ENCODE peak calls at places on chromosomes 4 and X, in six cellular contexts. K is mesenchymal stem cell, O is trophoblast cell, H is IMR-90, F is neuronal stem cell, X is H1. A is an unnamed sample.
A peak's percentile ranks its signal among the peaks of the same experiment; 100 is the strongest.

GRCh38 chrX:151796576-151796975 is 62.0 kb downstream of the CNGA2 start:
- DNase-seq in K (no peak), O (no peak), H (no peak), F (no peak), X (no peak), A (no peak)

GRCh38 chr4:151990201-151990600 is 229.4 kb upstream of the GATB start:
- DNase-seq in K (no peak), O (peak; percentile 90), H (peak; percentile 41), F (no peak), X (no peak), A (no peak)

GRCh38 chrX:136909706-136910564 is 29.4 kb upstream of the RBMX start:
- DNase-seq in K (peak; percentile 96), O (peak; percentile 75), H (peak; percentile 91), F (peak; percentile 83), X (peak; percentile 65), A (peak; percentile 91)

GRCh38 chr4:126541820-126542219 is 1090.9 kb upstream of the INTU start:
- DNase-seq in K (no peak), O (no peak), H (no peak), F (no peak), X (no peak), A (no peak)

GRCh38 chr4:141463678-141464077 is 172.7 kb upstream of the IL15 start:
- DNase-seq in K (no peak), O (no peak), H (peak; percentile 31), F (no peak), X (no peak), A (no peak)

GRCh38 chr4:184896868-184897715 is 71.3 kb upstream of the ACSL1 start:
- DNase-seq in K (no peak), O (peak; percentile 69), H (no peak), F (no peak), X (no peak), A (no peak)

GRCh38 chr4:68906238-68907137 is 45.1 kb downstream of the UGT2A3 start:
- DNase-seq in K (no peak), O (no peak), H (no peak), F (peak; percentile 5), X (peak; percentile 57), A (peak; percentile 65)

GRCh38 chr4:111213520-111213919 is 590.6 kb upstream of the PITX2 start:
- DNase-seq in K (no peak), O (peak; percentile 26), H (no peak), F (no peak), X (no peak), A (no peak)

GRCh38 chrX:54540289-54540688 is 10.3 kb downstream of the GNL3L start:
- DNase-seq in K (peak; percentile 80), O (peak; percentile 68), H (peak; percentile 72), F (no peak), X (no peak), A (no peak)

GRCh38 chr4:1055721-1056590 is 44.5 kb downstream of the FGFRL1 start:
- DNase-seq in K (peak; percentile 13), O (peak; percentile 23), H (peak; percentile 48), F (no peak), X (no peak), A (peak; percentile 70)

GRCh38 chr4:118082182-118082581 is 47.9 kb downstream of the NDST3 start:
- DNase-seq in K (no peak), O (no peak), H (no peak), F (no peak), X (no peak), A (no peak)
- H3K18ac ChIP-seq in K (no peak overlapping the region), O (no peak overlapping the region), H (no peak overlapping the region), F (no peak overlapping the region), X (no peak overlapping the region), A (no peak overlapping the region)

GRCh38 chr4:14257903-14258302 is 630.4 kb upstream of the BOD1L1 start:
- DNase-seq in K (no peak), O (no peak), H (no peak), F (no peak), X (no peak), A (no peak)

GRCh38 chr4:14254252-14254651 is 626.7 kb upstream of the BOD1L1 start:
- DNase-seq in K (peak; percentile 28), O (peak; percentile 36), H (peak; percentile 6), F (no peak), X (peak; percentile 60), A (peak; percentile 60)

GRCh38 chr4:14259926-14260325 is 632.4 kb upstream of the BOD1L1 start:
- DNase-seq in K (no peak), O (no peak), H (no peak), F (no peak), X (no peak), A (no peak)

GRCh38 chr4:14260591-14260990 is 633.1 kb upstream of the BOD1L1 start:
- DNase-seq in K (no peak), O (no peak), H (no peak), F (no peak), X (no peak), A (no peak)

GRCh38 chr4:14254806-14255445 is 627.4 kb upstream of the BOD1L1 start:
- DNase-seq in K (no peak), O (no peak), H (no peak), F (no peak), X (no peak), A (no peak)
- H2AFZ ChIP-seq in K (no peak overlapping the region), O (no peak overlapping the region), H (no peak overlapping the region), F (peak overlapping the region; percentile 27), X (no peak overlapping the region), A (no peak overlapping the region)

GRCh38 chrX:38166478-38167083 is 54.1 kb downstream of the SRPX start:
- DNase-seq in K (peak; percentile 27), O (peak; percentile 69), H (peak; percentile 26), F (no peak), X (no peak), A (no peak)
- H4K8ac ChIP-seq in K (no peak overlapping the region), O (no peak overlapping the region), H (no peak overlapping the region), F (no peak overlapping the region), X (no peak overlapping the region), A (no peak overlapping the region)

DNA sequence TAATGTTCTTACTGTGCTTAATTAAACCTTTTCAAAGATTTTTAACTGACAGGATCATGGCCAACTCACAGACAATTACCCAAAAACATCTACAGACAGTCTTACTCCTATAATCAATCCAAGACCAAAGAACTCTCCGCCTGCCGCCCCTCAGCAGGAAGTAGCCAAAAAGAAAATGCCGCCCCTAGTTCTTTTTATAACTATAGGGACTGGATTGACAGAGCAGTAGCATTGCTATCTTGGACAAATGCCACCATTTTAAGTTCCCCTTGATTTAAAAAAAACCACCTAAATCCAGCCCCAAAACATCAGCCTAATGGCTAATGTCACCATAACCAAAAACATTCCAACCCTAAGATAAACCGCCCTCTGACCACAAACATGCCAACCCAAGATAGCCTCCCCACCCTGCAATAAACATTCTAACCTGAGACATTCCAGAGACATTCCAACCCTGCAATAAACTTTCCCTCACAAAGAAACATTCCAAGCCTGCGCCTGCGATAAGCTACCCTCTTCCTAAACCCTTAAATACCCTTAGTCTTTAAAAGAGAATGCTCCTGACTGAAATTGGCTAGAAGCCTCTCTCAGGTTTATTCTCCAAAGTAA is 77.0 kb downstream of the COQ2 start:
- DNase-seq in K (peak; percentile 47), O (peak; percentile 92), H (peak; percentile 67), F (no peak), X (no peak), A (no peak)
- H3K18ac ChIP-seq in K (no peak overlapping the region), O (no peak overlapping the region), H (peak overlapping the region; percentile 61), F (no peak overlapping the region), X (no peak overlapping the region), A (no peak overlapping the region)

A was measured in H9.